ENCODE peak calls at places on chromosome 4, in five cellular contexts. N is astrocyte of the cerebellum, P is GM23248, O is K562, X is heart right ventricle. H is an unnamed sample.

GRCh38 chr4:83639849-83640493 is 104.1 kb downstream of the GPAT3 start:
- DNase-seq in P (peak; percentile 83), N (peak; percentile 75), O (peak; percentile 83), X (no peak), H (peak; percentile 26)

GRCh38 chr4:1417522-1418390 is 11.5 kb upstream of the NKX1-1 start:
- DNase-seq in O (no peak), X (no peak), P (no peak), N (no peak), H (no peak)

GRCh38 chr4:25113915-25114904 is 46.0 kb downstream of the SEPSECS start:
- DNase-seq in P (peak; percentile 85), X (no peak), O (peak; percentile 20), N (no peak), H (peak; percentile 10)

GRCh38 chr4:163070023-163070422 is 96.7 kb downstream of the NAF1 start:
- DNase-seq in X (no peak), N (no peak), O (no peak), P (no peak), H (no peak)

GRCh38 chr4:157898836-157899605 is 273.8 kb downstream of the GASK1B start:
- DNase-seq in P (no peak), O (no peak), X (no peak), N (no peak), H (no peak)

GRCh38 chr4:2793920-2794706 is 1.2 kb downstream of the SH3BP2 start:
- DNase-seq in P (peak; percentile 73), O (peak; percentile 46), N (no peak), X (peak; percentile 76), H (no peak)

GRCh38 chr4:74267998-74268606 is 40.2 kb upstream of the EPGN start:
- DNase-seq in O (no peak), N (peak; percentile 82), P (peak; percentile 87), X (no peak), H (no peak)

GRCh38 chr4:20126906-20127305 is 124.8 kb upstream of the SLIT2 start:
- DNase-seq in O (no peak), N (no peak), X (no peak), P (peak; percentile 92), H (no peak)

GRCh38 chr4:73213917-73214663 is 44.5 kb downstream of the ANKRD17 start:
- DNase-seq in N (no peak), P (peak; percentile 40), O (no peak), X (no peak), H (no peak)

GRCh38 chr4:17968721-17969120 is 52.8 kb downstream of the LCORL start:
- DNase-seq in N (no peak), O (no peak), X (no peak), P (no peak), H (no peak)

GRCh38 chr4:123121241-123121907 is 199.0 kb upstream of the NUDT6 start:
- DNase-seq in P (peak; percentile 24), N (no peak), O (no peak), X (no peak), H (no peak)

GRCh38 chr4:82753725-82754410 is 44.7 kb downstream of the SCD5 start:
- DNase-seq in O (no peak), N (no peak), P (peak; percentile 60), X (peak; percentile 33), H (peak; percentile 43)

GRCh38 chr4:83112678-83113428 is 1.7 kb downstream of the PLAC8 start:
- DNase-seq in N (no peak), X (no peak), O (no peak), P (peak; percentile 13), H (no peak)

GRCh38 chr4:8515316-8516060 is 64.7 kb upstream of the GPR78 start:
- DNase-seq in X (no peak), P (peak; percentile 90), O (no peak), N (no peak), H (no peak)

GRCh38 chr4:76857010-76857409 is 40.9 kb downstream of the SOWAHB start:
- DNase-seq in O (no peak), X (no peak), P (no peak), N (no peak), H (no peak)

GRCh38 chr4:111174331-111174730 is 551.5 kb upstream of the PITX2 start:
- DNase-seq in X (no peak), P (peak; percentile 26), O (no peak), N (no peak), H (no peak)

GRCh38 chr4:23909671-23910070 is 19.8 kb upstream of the PPARGC1A start:
- DNase-seq in P (no peak), O (no peak), N (no peak), X (no peak), H (no peak)

GRCh38 chr4:26484032-26484515 is 6.2 kb downstream of the CCKAR start:
- DNase-seq in X (no peak), O (no peak), P (peak; percentile 38), N (no peak), H (no peak)

GRCh38 chr4:105909699-105910340 is 14.5 kb downstream of the NPNT start:
- DNase-seq in N (no peak), X (no peak), O (no peak), P (peak; percentile 21), H (peak; percentile 61)

GRCh38 chr4:157048248-157048647 is 27.7 kb upstream of the GLRB start:
- DNase-seq in O (no peak), X (no peak), N (no peak), P (peak; percentile 85), H (peak; percentile 41)

GRCh38 chr4:163233321-163233720 is 66.6 kb upstream of the NAF1 start:
- DNase-seq in N (no peak), O (no peak), P (no peak), X (no peak), H (no peak)

GRCh38 chr4:67332627-67333026 is 212.7 kb downstream of the CENPC start:
- DNase-seq in X (no peak), P (peak; percentile 46), O (peak; percentile 27), N (no peak), H (no peak)

GRCh38 chr4:15420642-15421041 is 7.2 kb upstream of the C1QTNF7 start:
- DNase-seq in P (peak; percentile 75), N (peak; percentile 66), O (no peak), X (no peak), H (peak; percentile 47)

GRCh38 chr4:24770111-24770584 is 25.2 kb upstream of the SOD3 start:
- DNase-seq in X (no peak), P (peak; percentile 92), N (peak; percentile 86), O (no peak), H (peak; percentile 90)

GRCh38 chr4:106993846-106994245 is 42.3 kb downstream of the DKK2 start:
- DNase-seq in P (no peak), N (peak; percentile 15), O (no peak), X (no peak), H (no peak)

GRCh38 chr4:154743683-154744340 is at the start of gene LRAT:
- DNase-seq in X (peak; percentile 17), O (peak; percentile 15), P (peak; percentile 17), N (no peak), H (no peak)

GRCh38 chr4:80035336-80035735 is 37.7 kb downstream of the ANTXR2 start:
- DNase-seq in X (no peak), O (no peak), N (no peak), P (no peak), H (no peak)

GRCh38 chr4:6324999-6325790 is 55.5 kb downstream of the WFS1 start:
- DNase-seq in N (no peak), O (no peak), P (peak; percentile 79), X (peak; percentile 38), H (peak; percentile 72)

GRCh38 chr4:78939667-78940008 is 400 bp upstream of the PAQR3 start:
- DNase-seq in X (no peak), P (no peak), N (no peak), O (peak; percentile 18), H (no peak)
- H3K4me3 ChIP-seq in X (peak overlapping the region; percentile 96), P (peak overlapping the region; percentile 94), N (peak overlapping the region; percentile 70), O (peak overlapping the region; percentile 68), H (peak overlapping the region; percentile 56)

DNA sequence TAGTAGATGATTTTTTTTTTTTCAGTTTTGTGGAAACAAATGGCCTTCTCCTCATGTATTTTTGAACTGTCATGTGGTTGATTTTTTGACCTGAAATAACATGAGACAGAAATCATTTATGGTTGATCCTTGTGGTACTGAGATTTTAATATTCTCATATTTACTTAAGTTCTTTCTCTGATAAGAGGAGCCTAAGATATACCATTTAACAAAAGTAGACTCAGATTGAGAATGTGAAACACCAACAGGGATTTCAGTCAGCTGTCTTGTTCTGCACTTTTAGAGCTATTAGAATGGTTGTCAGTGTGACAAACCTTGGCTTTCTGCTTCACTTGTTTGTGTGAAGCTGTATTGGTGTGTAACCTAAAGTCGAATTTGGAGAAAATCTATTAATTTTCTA is 575.7 kb downstream of the SPOCK3 start:
- DNase-seq in X (no peak), O (no peak), N (no peak), P (no peak), H (no peak)
- H3K4me3 ChIP-seq in X (no peak overlapping the region), O (no peak overlapping the region), N (no peak overlapping the region), P (no peak overlapping the region), H (no peak overlapping the region)

GRCh38 chr4:144809056-144809640 is 163.2 kb downstream of the HHIP start:
- DNase-seq in O (no peak), X (no peak), N (no peak), P (no peak), H (no peak)
- H3K4me3 ChIP-seq in O (no peak overlapping the region), X (no peak overlapping the region), N (no peak overlapping the region), P (no peak overlapping the region), H (no peak overlapping the region)

GRCh38 chr4:144649646-144650045 is 3.7 kb downstream of the HHIP start:
- DNase-seq in O (no peak), P (no peak), X (no peak), N (no peak), H (no peak)
- H3K4me3 ChIP-seq in O (no peak overlapping the region), P (no peak overlapping the region), X (no peak overlapping the region), N (peak overlapping the region; percentile 60), H (no peak overlapping the region)

GRCh38 chr4:54226399-54227260 is 2.5 kb upstream of the PDGFRA start:
- DNase-seq in X (peak; percentile 70), O (no peak), N (no peak), P (peak; percentile 83), H (no peak)

GRCh38 chr4:54225671-54226398 is 3.3 kb upstream of the PDGFRA start:
- DNase-seq in N (no peak), P (peak; percentile 75), O (no peak), X (peak; percentile 29), H (no peak)

GRCh38 chr4:54228064-54228527 is 997 bp upstream of the PDGFRA start:
- DNase-seq in P (peak; percentile 91), O (peak; percentile 32), N (peak; percentile 55), X (peak; percentile 79), H (no peak)

GRCh38 chr4:54228563-54229501 is at the start of gene PDGFRA:
- DNase-seq in X (peak; percentile 58), P (peak; percentile 85), O (no peak), N (peak; percentile 65), H (no peak)

GRCh38 chr4:54227261-54228063 is 1.6 kb upstream of the PDGFRA start:
- DNase-seq in P (peak; percentile 81), N (no peak), O (no peak), X (peak; percentile 14), H (no peak)
- H3K4me3 ChIP-seq in P (peak overlapping the region; percentile 85), N (peak overlapping the region; percentile 69), O (no peak overlapping the region), X (peak overlapping the region; percentile 55), H (peak overlapping the region; percentile 73)